ENCODE peak calls at places on chromosomes 7 and 10, in seven cellular contexts. One of them, this sample, is unnamed.

GRCh38 chr10:48206470-48207250 is 67.8 kb downstream of the FRMPD2 start:
- DNase-seq in astrocyte of the spinal cord: no peak
- DNase-seq in mammary epithelial cell: no peak
- DNase-seq in psoas muscle: no peak
- DNase-seq in fibroblast of pulmonary artery: no peak
- DNase-seq in coronary artery: no peak
- DNase-seq in colonic mucosa: no peak
- DNase-seq in this sample: no peak

GRCh38 chr7:17446340-17446739 is 147.9 kb downstream of the AHR start:
- DNase-seq in astrocyte of the spinal cord: no peak
- DNase-seq in mammary epithelial cell: no peak
- DNase-seq in psoas muscle: no peak
- DNase-seq in fibroblast of pulmonary artery: no peak
- DNase-seq in coronary artery: no peak
- DNase-seq in colonic mucosa: no peak
- DNase-seq in this sample: no peak

GRCh38 chr10:125294109-125294508 is 133.7 kb upstream of the CTBP2 start:
- DNase-seq in astrocyte of the spinal cord: no peak
- DNase-seq in mammary epithelial cell: no peak
- DNase-seq in psoas muscle: no peak
- DNase-seq in fibroblast of pulmonary artery: no peak
- DNase-seq in coronary artery: no peak
- DNase-seq in colonic mucosa: no peak
- DNase-seq in this sample: no peak

GRCh38 chr7:107079212-107079940 is 34.9 kb downstream of the PRKAR2B start:
- DNase-seq in astrocyte of the spinal cord: no peak
- DNase-seq in mammary epithelial cell: no peak
- DNase-seq in psoas muscle: no peak
- DNase-seq in fibroblast of pulmonary artery: peak; percentile 3
- DNase-seq in coronary artery: no peak
- DNase-seq in colonic mucosa: no peak
- DNase-seq in this sample: no peak

GRCh38 chr10:34145751-34146150 is 669.3 kb downstream of the PARD3 start:
- DNase-seq in astrocyte of the spinal cord: peak; percentile 37
- DNase-seq in mammary epithelial cell: no peak
- DNase-seq in psoas muscle: no peak
- DNase-seq in fibroblast of pulmonary artery: peak; percentile 64
- DNase-seq in coronary artery: no peak
- DNase-seq in colonic mucosa: no peak
- DNase-seq in this sample: peak; percentile 48

GRCh38 chr7:17941171-17941490 is 837 bp upstream of the SNX13 start:
- DNase-seq in astrocyte of the spinal cord: peak; percentile 13
- DNase-seq in mammary epithelial cell: peak; percentile 30
- DNase-seq in psoas muscle: no peak
- DNase-seq in fibroblast of pulmonary artery: peak; percentile 6
- DNase-seq in coronary artery: no peak
- DNase-seq in colonic mucosa: no peak
- DNase-seq in this sample: no peak

GRCh38 chr7:28266377-28266776 is 85.8 kb upstream of the JAZF1 start:
- DNase-seq in astrocyte of the spinal cord: peak; percentile 3
- DNase-seq in mammary epithelial cell: no peak
- DNase-seq in psoas muscle: no peak
- DNase-seq in fibroblast of pulmonary artery: no peak
- DNase-seq in coronary artery: no peak
- DNase-seq in colonic mucosa: no peak
- DNase-seq in this sample: no peak

GRCh38 chr10:31157125-31157983 is 125.7 kb upstream of the ZNF438 start:
- DNase-seq in astrocyte of the spinal cord: peak; percentile 84
- DNase-seq in mammary epithelial cell: no peak
- DNase-seq in psoas muscle: peak; percentile 56
- DNase-seq in fibroblast of pulmonary artery: peak; percentile 57
- DNase-seq in coronary artery: no peak
- DNase-seq in colonic mucosa: no peak
- DNase-seq in this sample: peak; percentile 59

GRCh38 chr10:132411561-132412253 is 14.7 kb downstream of the PWWP2B start:
- DNase-seq in astrocyte of the spinal cord: peak; percentile 34
- DNase-seq in mammary epithelial cell: no peak
- DNase-seq in psoas muscle: no peak
- DNase-seq in fibroblast of pulmonary artery: peak; percentile 18
- DNase-seq in coronary artery: no peak
- DNase-seq in colonic mucosa: peak; percentile 74
- DNase-seq in this sample: peak; percentile 59

GRCh38 chr10:86520871-86521619 is 547 bp downstream of the WAPL start:
- DNase-seq in astrocyte of the spinal cord: peak; percentile 55
- DNase-seq in mammary epithelial cell: peak; percentile 56
- DNase-seq in psoas muscle: peak; percentile 60
- DNase-seq in fibroblast of pulmonary artery: peak; percentile 55
- DNase-seq in coronary artery: peak; percentile 77
- DNase-seq in colonic mucosa: peak; percentile 79
- DNase-seq in this sample: peak; percentile 76

GRCh38 chr7:27168265-27168947 is 3.1 kb upstream of the HOXA9 start:
- DNase-seq in astrocyte of the spinal cord: no peak
- DNase-seq in mammary epithelial cell: no peak
- DNase-seq in psoas muscle: no peak
- DNase-seq in fibroblast of pulmonary artery: no peak
- DNase-seq in coronary artery: no peak
- DNase-seq in colonic mucosa: peak; percentile 76
- DNase-seq in this sample: peak; percentile 86

GRCh38 chr7:1713502-1714484 is 43.7 kb downstream of the ELFN1 start:
- DNase-seq in astrocyte of the spinal cord: no peak
- DNase-seq in mammary epithelial cell: no peak
- DNase-seq in psoas muscle: no peak
- DNase-seq in fibroblast of pulmonary artery: no peak
- DNase-seq in coronary artery: no peak
- DNase-seq in colonic mucosa: no peak
- DNase-seq in this sample: no peak

GRCh38 chr7:90931996-90932912 is 332.0 kb upstream of the FZD1 start:
- DNase-seq in astrocyte of the spinal cord: peak; percentile 25
- DNase-seq in mammary epithelial cell: no peak
- DNase-seq in psoas muscle: no peak
- DNase-seq in fibroblast of pulmonary artery: no peak
- DNase-seq in coronary artery: no peak
- DNase-seq in colonic mucosa: no peak
- DNase-seq in this sample: no peak

GRCh38 chr7:4996696-4997222 is 37.8 kb upstream of the MMD2 start:
- DNase-seq in astrocyte of the spinal cord: no peak
- DNase-seq in mammary epithelial cell: no peak
- DNase-seq in psoas muscle: no peak
- DNase-seq in fibroblast of pulmonary artery: no peak
- DNase-seq in coronary artery: no peak
- DNase-seq in colonic mucosa: no peak
- DNase-seq in this sample: no peak

GRCh38 chr10:119652361-119652760 is 1.2 kb downstream of the BAG3 start:
- DNase-seq in astrocyte of the spinal cord: peak; percentile 74
- DNase-seq in mammary epithelial cell: peak; percentile 58
- DNase-seq in psoas muscle: no peak
- DNase-seq in fibroblast of pulmonary artery: peak; percentile 73
- DNase-seq in coronary artery: no peak
- DNase-seq in colonic mucosa: peak; percentile 29
- DNase-seq in this sample: peak; percentile 82

GRCh38 chr10:60203993-60204618 is 185.6 kb downstream of the ANK3 start:
- DNase-seq in astrocyte of the spinal cord: peak; percentile 41
- DNase-seq in mammary epithelial cell: peak; percentile 15
- DNase-seq in psoas muscle: no peak
- DNase-seq in fibroblast of pulmonary artery: peak; percentile 65
- DNase-seq in coronary artery: no peak
- DNase-seq in colonic mucosa: no peak
- DNase-seq in this sample: peak; percentile 42

GRCh38 chr7:155973451-155973997 is 161.3 kb upstream of the SHH start:
- DNase-seq in astrocyte of the spinal cord: no peak
- DNase-seq in mammary epithelial cell: no peak
- DNase-seq in psoas muscle: no peak
- DNase-seq in fibroblast of pulmonary artery: no peak
- DNase-seq in coronary artery: peak; percentile 41
- DNase-seq in colonic mucosa: peak; percentile 11
- DNase-seq in this sample: no peak

GRCh38 chr10:79403441-79404230 is 41.8 kb downstream of the ZCCHC24 start:
- DNase-seq in astrocyte of the spinal cord: peak; percentile 75
- DNase-seq in mammary epithelial cell: peak; percentile 10
- DNase-seq in psoas muscle: no peak
- DNase-seq in fibroblast of pulmonary artery: peak; percentile 87
- DNase-seq in coronary artery: no peak
- DNase-seq in colonic mucosa: no peak
- DNase-seq in this sample: peak; percentile 51

GRCh38 chr10:16992611-16993119 is 136.9 kb downstream of the CUBN start:
- DNase-seq in astrocyte of the spinal cord: peak; percentile 54
- DNase-seq in mammary epithelial cell: no peak
- DNase-seq in psoas muscle: no peak
- DNase-seq in fibroblast of pulmonary artery: no peak
- DNase-seq in coronary artery: no peak
- DNase-seq in colonic mucosa: no peak
- DNase-seq in this sample: no peak

DNA sequence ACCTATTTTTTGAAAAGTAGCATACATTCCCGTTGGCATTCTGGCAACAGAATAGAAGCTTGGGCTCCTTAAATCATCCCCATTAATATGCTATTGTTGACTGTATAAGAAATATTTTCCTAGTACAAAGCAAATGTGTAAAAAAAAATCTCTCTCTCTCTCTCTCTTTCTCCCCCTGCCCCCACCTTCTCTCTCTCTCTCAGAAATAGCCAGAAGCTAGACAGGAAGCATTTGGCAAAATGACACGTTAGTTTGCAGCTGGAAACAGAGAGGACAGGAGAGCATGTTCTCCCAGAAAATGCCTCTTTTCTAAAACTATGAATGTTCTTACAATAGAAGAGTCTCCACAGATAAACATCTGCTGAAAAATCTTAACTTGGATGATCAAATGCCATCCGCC is 59.6 kb upstream of the AKR1E2 start:
- DNase-seq in astrocyte of the spinal cord: no peak
- DNase-seq in mammary epithelial cell: peak; percentile 24
- DNase-seq in psoas muscle: no peak
- DNase-seq in fibroblast of pulmonary artery: peak; percentile 41
- DNase-seq in coronary artery: no peak
- DNase-seq in colonic mucosa: no peak
- DNase-seq in this sample: peak; percentile 15
- H3K4me3 ChIP-seq in astrocyte of the spinal cord: no peak overlapping the region
- H3K4me3 ChIP-seq in mammary epithelial cell: no peak overlapping the region
- H3K4me3 ChIP-seq in psoas muscle: no peak overlapping the region
- H3K4me3 ChIP-seq in fibroblast of pulmonary artery: no peak overlapping the region
- H3K4me3 ChIP-seq in coronary artery: no peak overlapping the region
- H3K4me3 ChIP-seq in colonic mucosa: no peak overlapping the region
- H3K4me3 ChIP-seq in this sample: no peak overlapping the region

GRCh38 chr10:99681553-99681952 is 22.2 kb downstream of the ENTPD7 start:
- DNase-seq in astrocyte of the spinal cord: peak; percentile 43
- DNase-seq in mammary epithelial cell: peak; percentile 88
- DNase-seq in psoas muscle: no peak
- DNase-seq in fibroblast of pulmonary artery: peak; percentile 90
- DNase-seq in coronary artery: no peak
- DNase-seq in colonic mucosa: no peak
- DNase-seq in this sample: peak; percentile 74

GRCh38 chr10:99678921-99679320 is 19.6 kb downstream of the ENTPD7 start:
- DNase-seq in astrocyte of the spinal cord: no peak
- DNase-seq in mammary epithelial cell: no peak
- DNase-seq in psoas muscle: no peak
- DNase-seq in fibroblast of pulmonary artery: no peak
- DNase-seq in coronary artery: no peak
- DNase-seq in colonic mucosa: no peak
- DNase-seq in this sample: no peak

GRCh38 chr10:99685232-99686041 is 26.1 kb downstream of the ENTPD7 start:
- DNase-seq in astrocyte of the spinal cord: no peak
- DNase-seq in mammary epithelial cell: peak; percentile 96
- DNase-seq in psoas muscle: no peak
- DNase-seq in fibroblast of pulmonary artery: no peak
- DNase-seq in coronary artery: no peak
- DNase-seq in colonic mucosa: peak; percentile 34
- DNase-seq in this sample: no peak

GRCh38 chr10:99682032-99682431 is 22.7 kb downstream of the ENTPD7 start:
- DNase-seq in astrocyte of the spinal cord: no peak
- DNase-seq in mammary epithelial cell: no peak
- DNase-seq in psoas muscle: no peak
- DNase-seq in fibroblast of pulmonary artery: no peak
- DNase-seq in coronary artery: no peak
- DNase-seq in colonic mucosa: no peak
- DNase-seq in this sample: no peak

GRCh38 chr10:99682752-99683151 is 23.4 kb downstream of the ENTPD7 start:
- DNase-seq in astrocyte of the spinal cord: no peak
- DNase-seq in mammary epithelial cell: peak; percentile 41
- DNase-seq in psoas muscle: no peak
- DNase-seq in fibroblast of pulmonary artery: peak; percentile 12
- DNase-seq in coronary artery: no peak
- DNase-seq in colonic mucosa: no peak
- DNase-seq in this sample: no peak
- TF ChIP-seq CTCF in astrocyte of the spinal cord: peak; percentile 22
- TF ChIP-seq CTCF in mammary epithelial cell: peak; percentile 52
- TF ChIP-seq CTCF in psoas muscle: no peak
- TF ChIP-seq CTCF in fibroblast of pulmonary artery: no peak
- TF ChIP-seq CTCF in coronary artery: no peak
- TF ChIP-seq CTCF in colonic mucosa: no peak
- TF ChIP-seq CTCF in this sample: no peak

GRCh38 chr7:84697506-84697905 is 489.4 kb downstream of the SEMA3D start:
- DNase-seq in astrocyte of the spinal cord: peak; percentile 92
- DNase-seq in mammary epithelial cell: peak; percentile 84
- DNase-seq in psoas muscle: no peak
- DNase-seq in fibroblast of pulmonary artery: peak; percentile 90
- DNase-seq in coronary artery: no peak
- DNase-seq in colonic mucosa: no peak
- DNase-seq in this sample: peak; percentile 83

GRCh38 chr7:84705079-84705478 is 481.8 kb downstream of the SEMA3D start:
- DNase-seq in astrocyte of the spinal cord: no peak
- DNase-seq in mammary epithelial cell: no peak
- DNase-seq in psoas muscle: no peak
- DNase-seq in fibroblast of pulmonary artery: no peak
- DNase-seq in coronary artery: no peak
- DNase-seq in colonic mucosa: no peak
- DNase-seq in this sample: no peak

GRCh38 chr7:84704380-84704779 is 482.5 kb downstream of the SEMA3D start:
- DNase-seq in astrocyte of the spinal cord: no peak
- DNase-seq in mammary epithelial cell: no peak
- DNase-seq in psoas muscle: no peak
- DNase-seq in fibroblast of pulmonary artery: no peak
- DNase-seq in coronary artery: no peak
- DNase-seq in colonic mucosa: no peak
- DNase-seq in this sample: no peak

GRCh38 chr7:84701524-84702306 is 485.1 kb downstream of the SEMA3D start:
- DNase-seq in astrocyte of the spinal cord: peak; percentile 96
- DNase-seq in mammary epithelial cell: peak; percentile 36
- DNase-seq in psoas muscle: no peak
- DNase-seq in fibroblast of pulmonary artery: peak; percentile 93
- DNase-seq in coronary artery: no peak
- DNase-seq in colonic mucosa: peak; percentile 28
- DNase-seq in this sample: peak; percentile 89

GRCh38 chr7:84700563-84701370 is 486.1 kb downstream of the SEMA3D start:
- DNase-seq in astrocyte of the spinal cord: peak; percentile 33
- DNase-seq in mammary epithelial cell: no peak
- DNase-seq in psoas muscle: no peak
- DNase-seq in fibroblast of pulmonary artery: no peak
- DNase-seq in coronary artery: no peak
- DNase-seq in colonic mucosa: no peak
- DNase-seq in this sample: no peak
- H3K4me3 ChIP-seq in astrocyte of the spinal cord: no peak overlapping the region
- H3K4me3 ChIP-seq in mammary epithelial cell: no peak overlapping the region
- H3K4me3 ChIP-seq in psoas muscle: no peak overlapping the region
- H3K4me3 ChIP-seq in fibroblast of pulmonary artery: no peak overlapping the region
- H3K4me3 ChIP-seq in coronary artery: no peak overlapping the region
- H3K4me3 ChIP-seq in colonic mucosa: no peak overlapping the region
- H3K4me3 ChIP-seq in this sample: no peak overlapping the region

DNA sequence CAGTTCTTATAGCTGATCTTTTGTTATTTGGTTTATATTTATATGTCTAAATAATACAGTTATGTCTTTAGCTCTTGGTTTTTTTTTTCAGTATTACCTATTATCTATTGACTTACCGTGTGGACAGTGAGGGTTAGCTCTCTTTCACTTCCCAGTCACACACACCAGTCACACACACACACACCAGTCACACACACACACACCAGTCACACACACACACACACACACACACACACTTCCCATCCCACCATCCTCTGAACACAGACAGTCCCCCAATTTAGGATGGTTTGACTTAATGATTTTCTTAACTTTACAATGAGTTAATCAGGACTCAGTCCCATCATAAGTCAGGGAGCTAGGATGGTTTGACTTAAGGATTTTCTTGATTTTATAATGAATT is 18.9 kb upstream of the AGFG2 start:
- DNase-seq in astrocyte of the spinal cord: no peak
- DNase-seq in mammary epithelial cell: no peak
- DNase-seq in psoas muscle: no peak
- DNase-seq in fibroblast of pulmonary artery: no peak
- DNase-seq in coronary artery: no peak
- DNase-seq in colonic mucosa: no peak
- DNase-seq in this sample: no peak
- TF ChIP-seq CTCF in astrocyte of the spinal cord: no peak
- TF ChIP-seq CTCF in mammary epithelial cell: no peak
- TF ChIP-seq CTCF in psoas muscle: no peak
- TF ChIP-seq CTCF in fibroblast of pulmonary artery: no peak
- TF ChIP-seq CTCF in coronary artery: no peak
- TF ChIP-seq CTCF in colonic mucosa: no peak
- TF ChIP-seq CTCF in this sample: no peak